ENCODE peak calls at places on chromosomes 4 and X, in eight cellular contexts. One of them, this sample, is unnamed.

GRCh38 chr4:69828828-69829227 is 31.1 kb downstream of the SULT1E1 start:
- DNase-seq in PC-3: no peak
- DNase-seq in neuronal stem cell: no peak
- DNase-seq in SK-N-SH: no peak
- DNase-seq in hepatocyte: no peak
- DNase-seq in IMR-90: no peak
- DNase-seq in mammary epithelial cell: no peak
- DNase-seq in H9: no peak
- DNase-seq in this sample: no peak

GRCh38 chrX:12657881-12658280 is 133.3 kb upstream of the PRPS2 start:
- DNase-seq in IMR-90: no peak
- DNase-seq in neuronal stem cell: no peak
- DNase-seq in SK-N-SH: no peak
- DNase-seq in H9: no peak
- DNase-seq in PC-3: no peak
- DNase-seq in hepatocyte: no peak
- DNase-seq in mammary epithelial cell: no peak
- DNase-seq in this sample: no peak

GRCh38 chrX:44569122-44569521 is 26.5 kb upstream of the FUNDC1 start:
- DNase-seq in hepatocyte: no peak
- DNase-seq in PC-3: no peak
- DNase-seq in neuronal stem cell: no peak
- DNase-seq in mammary epithelial cell: no peak
- DNase-seq in H9: no peak
- DNase-seq in IMR-90: no peak
- DNase-seq in SK-N-SH: no peak
- DNase-seq in this sample: no peak

GRCh38 chr4:159446266-159446976 is 343.5 kb downstream of the RAPGEF2 start:
- DNase-seq in H9: peak; percentile 50
- DNase-seq in mammary epithelial cell: peak; percentile 68
- DNase-seq in PC-3: peak; percentile 80
- DNase-seq in IMR-90: peak; percentile 84
- DNase-seq in neuronal stem cell: peak; percentile 53
- DNase-seq in hepatocyte: peak; percentile 86
- DNase-seq in SK-N-SH: peak; percentile 63
- DNase-seq in this sample: peak; percentile 64

GRCh38 chr4:88054909-88055308 is 47.5 kb downstream of the PKD2 start:
- DNase-seq in hepatocyte: peak; percentile 69
- DNase-seq in H9: peak; percentile 60
- DNase-seq in mammary epithelial cell: peak; percentile 39
- DNase-seq in neuronal stem cell: peak; percentile 24
- DNase-seq in PC-3: peak; percentile 69
- DNase-seq in IMR-90: peak; percentile 72
- DNase-seq in SK-N-SH: peak; percentile 20
- DNase-seq in this sample: peak; percentile 73

GRCh38 chrX:17552251-17552650 is 177.3 kb downstream of the NHS start:
- DNase-seq in PC-3: peak; percentile 10
- DNase-seq in H9: no peak
- DNase-seq in SK-N-SH: no peak
- DNase-seq in neuronal stem cell: no peak
- DNase-seq in hepatocyte: no peak
- DNase-seq in mammary epithelial cell: peak; percentile 50
- DNase-seq in IMR-90: peak; percentile 55
- DNase-seq in this sample: no peak

GRCh38 chrX:2705036-2705435 is 13.9 kb downstream of the CD99 start:
- DNase-seq in neuronal stem cell: no peak
- DNase-seq in hepatocyte: no peak
- DNase-seq in mammary epithelial cell: no peak
- DNase-seq in SK-N-SH: no peak
- DNase-seq in H9: no peak
- DNase-seq in IMR-90: no peak
- DNase-seq in PC-3: no peak
- DNase-seq in this sample: no peak

GRCh38 chr4:1234811-1235292 is 14.1 kb downstream of the CTBP1 start:
- DNase-seq in hepatocyte: no peak
- DNase-seq in H9: no peak
- DNase-seq in SK-N-SH: no peak
- DNase-seq in IMR-90: no peak
- DNase-seq in neuronal stem cell: no peak
- DNase-seq in PC-3: no peak
- DNase-seq in mammary epithelial cell: no peak
- DNase-seq in this sample: no peak

GRCh38 chrX:9747644-9748043 is 18.0 kb downstream of the GPR143 start:
- DNase-seq in neuronal stem cell: no peak
- DNase-seq in SK-N-SH: no peak
- DNase-seq in H9: no peak
- DNase-seq in IMR-90: no peak
- DNase-seq in mammary epithelial cell: no peak
- DNase-seq in PC-3: no peak
- DNase-seq in hepatocyte: no peak
- DNase-seq in this sample: no peak

GRCh38 chr4:98700630-98701029 is 42.2 kb upstream of the TSPAN5 start:
- DNase-seq in mammary epithelial cell: no peak
- DNase-seq in hepatocyte: no peak
- DNase-seq in H9: no peak
- DNase-seq in IMR-90: no peak
- DNase-seq in SK-N-SH: no peak
- DNase-seq in PC-3: no peak
- DNase-seq in neuronal stem cell: no peak
- DNase-seq in this sample: no peak

GRCh38 chr4:56937262-56937661 is 29.6 kb downstream of the REST start:
- DNase-seq in H9: no peak
- DNase-seq in mammary epithelial cell: peak; percentile 84
- DNase-seq in SK-N-SH: no peak
- DNase-seq in hepatocyte: no peak
- DNase-seq in IMR-90: peak; percentile 93
- DNase-seq in PC-3: peak; percentile 98
- DNase-seq in neuronal stem cell: no peak
- DNase-seq in this sample: no peak

GRCh38 chrX:3609800-3610199 is 103.6 kb downstream of the PRKX start:
- DNase-seq in hepatocyte: no peak
- DNase-seq in mammary epithelial cell: peak; percentile 50
- DNase-seq in H9: no peak
- DNase-seq in IMR-90: peak; percentile 88
- DNase-seq in PC-3: peak; percentile 64
- DNase-seq in SK-N-SH: no peak
- DNase-seq in neuronal stem cell: no peak
- DNase-seq in this sample: no peak

GRCh38 chrX:94252204-94252603 is 578.2 kb downstream of the FAM133A start:
- DNase-seq in mammary epithelial cell: no peak
- DNase-seq in SK-N-SH: no peak
- DNase-seq in neuronal stem cell: no peak
- DNase-seq in H9: no peak
- DNase-seq in hepatocyte: no peak
- DNase-seq in IMR-90: no peak
- DNase-seq in PC-3: no peak
- DNase-seq in this sample: no peak

GRCh38 chr4:101066586-101066985 is 280.7 kb downstream of the PPP3CA start:
- DNase-seq in IMR-90: no peak
- DNase-seq in neuronal stem cell: no peak
- DNase-seq in H9: no peak
- DNase-seq in SK-N-SH: no peak
- DNase-seq in mammary epithelial cell: no peak
- DNase-seq in PC-3: no peak
- DNase-seq in hepatocyte: no peak
- DNase-seq in this sample: no peak

GRCh38 chr4:6095023-6095817 is 77.0 kb upstream of the C4orf50 start:
- DNase-seq in mammary epithelial cell: peak; percentile 16
- DNase-seq in H9: no peak
- DNase-seq in SK-N-SH: no peak
- DNase-seq in neuronal stem cell: no peak
- DNase-seq in hepatocyte: peak; percentile 57
- DNase-seq in IMR-90: peak; percentile 4
- DNase-seq in PC-3: peak; percentile 77
- DNase-seq in this sample: no peak

GRCh38 chr4:124121511-124121934 is 591.0 kb downstream of the ANKRD50 start:
- DNase-seq in IMR-90: peak; percentile 43
- DNase-seq in mammary epithelial cell: peak; percentile 87
- DNase-seq in H9: no peak
- DNase-seq in hepatocyte: no peak
- DNase-seq in SK-N-SH: no peak
- DNase-seq in PC-3: peak; percentile 84
- DNase-seq in neuronal stem cell: no peak
- DNase-seq in this sample: no peak

GRCh38 chrX:74853255-74853654 is 72.0 kb downstream of the NEXMIF start:
- DNase-seq in mammary epithelial cell: no peak
- DNase-seq in PC-3: no peak
- DNase-seq in neuronal stem cell: no peak
- DNase-seq in hepatocyte: no peak
- DNase-seq in H9: peak; percentile 37
- DNase-seq in SK-N-SH: no peak
- DNase-seq in IMR-90: no peak
- DNase-seq in this sample: no peak

DNA sequence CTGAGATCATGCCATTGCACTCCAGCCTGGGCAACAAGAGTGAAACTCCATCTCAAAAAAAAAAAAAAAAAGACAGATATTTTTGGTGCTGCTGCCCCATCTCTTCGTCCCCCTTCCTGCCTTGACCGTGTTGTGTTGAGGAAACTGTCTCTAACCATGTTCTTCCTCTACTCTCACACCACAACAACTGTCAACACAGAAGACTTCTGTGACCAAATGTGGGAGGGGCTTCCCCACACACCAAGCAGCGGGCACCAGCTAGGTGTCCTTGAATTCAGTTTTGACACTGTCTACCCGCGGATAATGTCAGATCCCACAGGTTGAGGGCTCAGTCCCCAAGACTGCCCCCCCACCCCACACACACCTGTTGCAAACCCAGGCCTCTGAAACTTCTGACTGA is 104.7 kb upstream of the BCOR start:
- DNase-seq in hepatocyte: no peak
- DNase-seq in IMR-90: no peak
- DNase-seq in H9: no peak
- DNase-seq in mammary epithelial cell: no peak
- DNase-seq in SK-N-SH: no peak
- DNase-seq in neuronal stem cell: no peak
- DNase-seq in PC-3: no peak
- DNase-seq in this sample: peak; percentile 7
- H3K4me2 ChIP-seq in hepatocyte: no peak overlapping the region
- H3K4me2 ChIP-seq in IMR-90: no peak overlapping the region
- H3K4me2 ChIP-seq in H9: no peak overlapping the region
- H3K4me2 ChIP-seq in mammary epithelial cell: no peak overlapping the region
- H3K4me2 ChIP-seq in SK-N-SH: no peak overlapping the region
- H3K4me2 ChIP-seq in neuronal stem cell: no peak overlapping the region
- H3K4me2 ChIP-seq in PC-3: no peak overlapping the region
- H3K4me2 ChIP-seq in this sample: no peak overlapping the region

DNA sequence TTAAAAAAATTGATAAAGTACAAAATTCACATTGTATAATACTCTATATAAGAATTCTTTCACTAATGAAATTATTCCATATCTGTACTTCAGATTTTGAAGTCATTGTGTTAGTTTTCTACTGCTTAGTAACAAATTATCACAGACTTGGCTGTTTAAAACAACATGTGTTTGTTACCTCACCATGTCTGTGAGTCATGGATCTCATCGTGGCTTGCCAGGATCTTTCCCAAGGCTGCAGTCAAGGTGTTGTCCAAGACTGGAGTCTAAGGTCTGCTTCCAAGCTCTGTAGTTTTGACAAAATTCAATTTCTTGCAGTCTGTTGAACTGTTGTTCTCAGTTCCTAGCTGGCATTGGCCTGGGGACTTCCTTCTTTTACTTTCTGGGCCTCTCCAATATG is 1286.9 kb downstream of the ADGRL3 start:
- DNase-seq in H9: no peak
- DNase-seq in SK-N-SH: no peak
- DNase-seq in PC-3: peak; percentile 57
- DNase-seq in IMR-90: no peak
- DNase-seq in hepatocyte: no peak
- DNase-seq in neuronal stem cell: no peak
- DNase-seq in mammary epithelial cell: peak; percentile 62
- DNase-seq in this sample: no peak
- H2AFZ ChIP-seq in H9: no peak overlapping the region
- H2AFZ ChIP-seq in SK-N-SH: no peak overlapping the region
- H2AFZ ChIP-seq in PC-3: peak overlapping the region; percentile 29
- H2AFZ ChIP-seq in IMR-90: no peak overlapping the region
- H2AFZ ChIP-seq in hepatocyte: no peak overlapping the region
- H2AFZ ChIP-seq in neuronal stem cell: peak overlapping the region; percentile 67
- H2AFZ ChIP-seq in mammary epithelial cell: no peak overlapping the region
- H2AFZ ChIP-seq in this sample: no peak overlapping the region

GRCh38 chrX:140821280-140821679 is 111.7 kb downstream of the LINC00632 start:
- DNase-seq in neuronal stem cell: no peak
- DNase-seq in hepatocyte: no peak
- DNase-seq in IMR-90: no peak
- DNase-seq in H9: peak; percentile 70
- DNase-seq in mammary epithelial cell: no peak
- DNase-seq in PC-3: no peak
- DNase-seq in SK-N-SH: no peak
- DNase-seq in this sample: peak; percentile 75
- H3K4me2 ChIP-seq in neuronal stem cell: no peak overlapping the region
- H3K4me2 ChIP-seq in hepatocyte: no peak overlapping the region
- H3K4me2 ChIP-seq in IMR-90: no peak overlapping the region
- H3K4me2 ChIP-seq in H9: peak overlapping the region; percentile 82
- H3K4me2 ChIP-seq in mammary epithelial cell: no peak overlapping the region
- H3K4me2 ChIP-seq in PC-3: no peak overlapping the region
- H3K4me2 ChIP-seq in SK-N-SH: no peak overlapping the region
- H3K4me2 ChIP-seq in this sample: no peak overlapping the region

GRCh38 chr4:170581969-170582368 is 492.2 kb upstream of the AADAT start:
- DNase-seq in PC-3: peak; percentile 14
- DNase-seq in H9: no peak
- DNase-seq in IMR-90: no peak
- DNase-seq in SK-N-SH: no peak
- DNase-seq in neuronal stem cell: no peak
- DNase-seq in mammary epithelial cell: no peak
- DNase-seq in hepatocyte: no peak
- DNase-seq in this sample: no peak
- H2AFZ ChIP-seq in PC-3: peak overlapping the region; percentile 26
- H2AFZ ChIP-seq in H9: no peak overlapping the region
- H2AFZ ChIP-seq in IMR-90: no peak overlapping the region
- H2AFZ ChIP-seq in SK-N-SH: no peak overlapping the region
- H2AFZ ChIP-seq in neuronal stem cell: no peak overlapping the region
- H2AFZ ChIP-seq in mammary epithelial cell: no peak overlapping the region
- H2AFZ ChIP-seq in hepatocyte: no peak overlapping the region
- H2AFZ ChIP-seq in this sample: no peak overlapping the region

DNA sequence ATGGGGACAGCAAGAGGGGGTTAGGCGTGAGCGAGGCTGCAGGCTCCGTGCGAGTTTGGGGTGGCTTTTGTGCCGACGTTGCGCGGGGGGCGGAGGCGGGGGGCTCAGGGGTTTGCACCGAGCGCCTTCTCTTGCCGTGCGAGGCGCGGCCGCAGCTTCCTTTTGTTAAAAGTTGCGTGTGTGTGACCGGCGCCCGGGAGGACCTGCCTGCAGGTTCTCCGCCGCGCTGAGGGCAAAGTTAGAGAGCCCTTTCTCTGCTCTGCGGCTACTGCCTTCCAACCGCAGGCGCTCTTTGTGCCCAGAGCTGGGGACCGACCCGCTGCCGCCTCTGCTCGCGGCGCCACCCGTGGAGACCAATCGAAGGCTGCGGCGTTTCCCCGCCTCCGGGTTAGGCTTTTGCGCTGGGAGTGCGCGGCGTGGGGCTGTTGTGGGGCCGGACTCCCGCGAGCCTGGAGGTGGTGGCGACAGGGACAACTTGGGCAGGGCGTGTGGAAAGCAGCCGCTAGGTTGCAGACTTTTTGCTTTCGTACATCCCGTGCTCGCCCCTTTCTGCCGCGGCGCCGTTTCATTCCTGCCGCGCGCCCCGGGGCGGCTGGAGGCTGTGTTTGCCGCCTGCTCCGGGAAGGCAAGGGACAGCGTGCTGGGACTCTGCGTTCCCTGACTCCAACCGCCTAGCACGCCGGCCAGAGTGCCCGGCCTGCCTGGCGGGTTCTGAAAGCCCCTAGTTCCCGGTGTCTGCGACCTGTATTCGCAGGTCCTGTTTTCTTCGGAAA is 750 bp downstream of the KIT start:
- DNase-seq in PC-3: peak; percentile 36
- DNase-seq in SK-N-SH: peak; percentile 78
- DNase-seq in IMR-90: peak; percentile 36
- DNase-seq in mammary epithelial cell: peak; percentile 21
- DNase-seq in hepatocyte: peak; percentile 70
- DNase-seq in H9: peak; percentile 54
- DNase-seq in neuronal stem cell: peak; percentile 52
- DNase-seq in this sample: peak; percentile 65
- H3K4me2 ChIP-seq in PC-3: peak overlapping the region; percentile 80
- H3K4me2 ChIP-seq in SK-N-SH: peak overlapping the region; percentile 91
- H3K4me2 ChIP-seq in IMR-90: peak overlapping the region; percentile 71
- H3K4me2 ChIP-seq in mammary epithelial cell: peak overlapping the region; percentile 96
- H3K4me2 ChIP-seq in hepatocyte: peak overlapping the region; percentile 100
- H3K4me2 ChIP-seq in H9: peak overlapping the region; percentile 61
- H3K4me2 ChIP-seq in neuronal stem cell: peak overlapping the region; percentile 99
- H3K4me2 ChIP-seq in this sample: peak overlapping the region; percentile 98